ENCODE peak calls at places on chromosomes 1 and 21, in six cellular contexts. M, O, P, D, L and Q are unnamed samples.

GRCh38 chr1:154960446-154961136 is 991 bp downstream of the PYGO2 start:
- DNase-seq in L (no peak), P (no peak), D (no peak), M (no peak), O (no peak), Q (no peak)

GRCh38 chr21:42437786-42438185 is 34.1 kb downstream of the UBASH3A start:
- DNase-seq in P (peak; percentile 27), M (peak; percentile 59), O (peak; percentile 6), L (no peak), D (no peak), Q (peak; percentile 28)

GRCh38 chr1:113804421-113805255 is 7.6 kb downstream of the RSBN1 start:
- DNase-seq in D (peak; percentile 85), P (peak; percentile 50), L (peak; percentile 49), M (peak; percentile 51), O (peak; percentile 82), Q (peak; percentile 65)

GRCh38 chr1:112579801-112580510 is 39.0 kb downstream of the ST7L start:
- DNase-seq in L (no peak), D (peak; percentile 19), M (no peak), O (peak; percentile 65), P (no peak), Q (no peak)

GRCh38 chr1:227299688-227300087 is 18.6 kb downstream of the CDC42BPA start:
- DNase-seq in O (peak; percentile 35), P (no peak), M (no peak), D (peak; percentile 41), L (no peak), Q (peak; percentile 87)

GRCh38 chr1:26703466-26703865 is 7.7 kb downstream of the ARID1A start:
- DNase-seq in M (no peak), P (no peak), O (no peak), L (no peak), D (no peak), Q (no peak)

GRCh38 chr21:38286739-38287426 is 30.1 kb downstream of the KCNJ15 start:
- DNase-seq in P (no peak), L (no peak), D (no peak), M (no peak), O (no peak), Q (no peak)

GRCh38 chr1:12604114-12604874 is 13.7 kb downstream of the DHRS3 start:
- DNase-seq in M (peak; percentile 98), O (peak; percentile 96), D (peak; percentile 95), L (peak; percentile 96), P (peak; percentile 64), Q (peak; percentile 97)

GRCh38 chr1:175146535-175147213 is 45.9 kb downstream of the KIAA0040 start:
- DNase-seq in M (peak; percentile 85), P (peak; percentile 85), D (peak; percentile 34), O (peak; percentile 68), L (peak; percentile 33), Q (peak; percentile 65)

GRCh38 chr1:32247983-32248889 is 1.2 kb downstream of the FAM167B start:
- DNase-seq in O (peak; percentile 80), D (peak; percentile 60), L (peak; percentile 65), M (peak; percentile 91), P (peak; percentile 91), Q (peak; percentile 69)

GRCh38 chr1:160834945-160835565 is 27.6 kb downstream of the CD244 start:
- DNase-seq in P (peak; percentile 23), D (peak; percentile 54), M (peak; percentile 39), L (peak; percentile 20), O (peak; percentile 64), Q (peak; percentile 77)

GRCh38 chr1:167455786-167456446 is 62.4 kb downstream of the CD247 start:
- DNase-seq in M (peak; percentile 45), O (peak; percentile 36), L (no peak), P (peak; percentile 78), D (peak; percentile 4), Q (peak; percentile 21)

GRCh38 chr21:43590220-43590619 is 69.1 kb downstream of the HSF2BP start:
- DNase-seq in O (peak; percentile 57), D (no peak), M (no peak), L (peak; percentile 94), P (no peak), Q (no peak)

GRCh38 chr1:18350783-18351182 is 129.9 kb upstream of the KLHDC7A start:
- DNase-seq in P (no peak), L (no peak), M (no peak), D (no peak), O (no peak), Q (no peak)

GRCh38 chr1:94792473-94792875 is 27.7 kb upstream of the SLC44A3 start:
- DNase-seq in L (peak; percentile 96), O (peak; percentile 88), P (no peak), M (no peak), D (peak; percentile 27), Q (peak; percentile 72)

GRCh38 chr1:21624577-21625389 is 44.4 kb downstream of the RAP1GAP start:
- DNase-seq in M (no peak), O (no peak), D (no peak), L (no peak), P (peak; percentile 73), Q (no peak)

GRCh38 chr1:166354411-166354810 is 187.6 kb upstream of the FAM78B start:
- DNase-seq in M (peak; percentile 57), P (no peak), O (no peak), D (no peak), L (no peak), Q (peak; percentile 26)

GRCh38 chr1:15089244-15089992 is 64.1 kb upstream of the TMEM51 start:
- DNase-seq in L (no peak), O (no peak), P (no peak), D (no peak), M (no peak), Q (peak; percentile 42)

GRCh38 chr1:58108783-58109182 is 437.7 kb downstream of the OMA1 start:
- DNase-seq in D (no peak), L (no peak), O (no peak), M (no peak), P (no peak), Q (no peak)

GRCh38 chr1:180922637-180923023 is 9.9 kb downstream of the KIAA1614 start:
- DNase-seq in M (no peak), D (no peak), L (no peak), P (no peak), O (no peak), Q (no peak)

GRCh38 chr1:185260611-185261010 is 56.4 kb downstream of the IVNS1ABP start:
- DNase-seq in M (no peak), O (no peak), D (no peak), L (no peak), P (no peak), Q (peak; percentile 48)

GRCh38 chr1:41611068-41611931 is 126.8 kb upstream of the EDN2 start:
- DNase-seq in O (no peak), L (no peak), M (no peak), D (no peak), P (no peak), Q (no peak)

GRCh38 chr1:245301162-245301580 is 146.4 kb downstream of the KIF26B start:
- DNase-seq in L (no peak), O (peak; percentile 55), D (peak; percentile 45), M (no peak), P (no peak), Q (no peak)

GRCh38 chr1:19424651-19425570 is 60.4 kb downstream of the CAPZB start:
- DNase-seq in O (no peak), M (no peak), L (no peak), P (no peak), D (no peak), Q (no peak)

GRCh38 chr21:44569861-44570517 is 3.5 kb upstream of the KRTAP10-4 start:
- DNase-seq in P (no peak), O (no peak), D (no peak), L (no peak), M (no peak), Q (no peak)

GRCh38 chr1:18199462-18199861 is 91.9 kb downstream of the IGSF21 start:
- DNase-seq in P (peak; percentile 38), O (no peak), M (peak; percentile 85), L (no peak), D (no peak), Q (no peak)

GRCh38 chr1:90864681-90865080 is 147.6 kb upstream of the BARHL2 start:
- DNase-seq in O (no peak), M (no peak), D (no peak), P (no peak), L (no peak), Q (no peak)

GRCh38 chr1:230713915-230714764 is at the start of gene AGT:
- DNase-seq in D (peak; percentile 94), O (peak; percentile 90), P (no peak), L (no peak), M (no peak), Q (peak; percentile 95)

GRCh38 chr1:204448321-204448964 is 36.8 kb upstream of the PPP1R15B start:
- DNase-seq in L (peak; percentile 89), P (no peak), M (no peak), O (no peak), D (no peak), Q (peak; percentile 98)

GRCh38 chr1:224980181-224980580 is 50.7 kb downstream of the DNAH14 start:
- DNase-seq in O (no peak), L (no peak), P (no peak), M (no peak), D (no peak), Q (no peak)

GRCh38 chr1:46246548-46247432 is 773 bp upstream of the RAD54L start:
- DNase-seq in O (peak; percentile 72), D (no peak), M (no peak), P (peak; percentile 75), L (no peak), Q (peak; percentile 35)

GRCh38 chr1:184223216-184223615 is 163.6 kb upstream of the C1orf21 start:
- DNase-seq in D (no peak), L (no peak), M (peak; percentile 41), P (no peak), O (no peak), Q (peak; percentile 72)
- H3K4me2 ChIP-seq in D (no peak overlapping the region), L (no peak overlapping the region), M (no peak overlapping the region), P (no peak overlapping the region), O (peak overlapping the region; percentile 68), Q (peak overlapping the region; percentile 95)

GRCh38 chr1:209769956-209770355 is 14.1 kb downstream of the TRAF3IP3 start:
- DNase-seq in D (no peak), P (no peak), O (peak; percentile 26), L (peak; percentile 19), M (no peak), Q (no peak)
- H3K9ac ChIP-seq in D (peak overlapping the region; percentile 8), P (peak overlapping the region; percentile 85), O (no peak overlapping the region), L (peak overlapping the region; percentile 49), M (no peak overlapping the region), Q (no peak overlapping the region)

GRCh38 chr1:50979964-50980363 is 9.9 kb downstream of the CDKN2C start:
- DNase-seq in L (no peak), D (no peak), O (no peak), M (no peak), P (no peak), Q (no peak)
- H3K79me2 ChIP-seq in L (no peaks in the 10 kb centered on the region), D (peaks cover 39% of the 10 kb centered on the region), O (peaks cover 30% of the 10 kb centered on the region), M (no peaks in the 10 kb centered on the region), P (peaks cover 71% of the 10 kb centered on the region), Q (peaks cover 69% of the 10 kb centered on the region)

GRCh38 chr1:243523766-243524165 is 267.9 kb downstream of the SDCCAG8 start:
- DNase-seq in M (no peak), D (no peak), L (no peak), P (no peak), O (no peak), Q (no peak)

GRCh38 chr1:243520831-243521230 is 265.0 kb downstream of the SDCCAG8 start:
- DNase-seq in P (no peak), O (no peak), M (peak; percentile 74), L (no peak), D (no peak), Q (no peak)

GRCh38 chr1:243526180-243526579 is 270.3 kb downstream of the SDCCAG8 start:
- DNase-seq in P (no peak), L (no peak), D (no peak), M (peak; percentile 13), O (no peak), Q (no peak)

GRCh38 chr1:243528459-243529120 is 272.7 kb downstream of the SDCCAG8 start:
- DNase-seq in D (no peak), M (no peak), L (no peak), O (no peak), P (no peak), Q (no peak)

GRCh38 chr1:243525085-243525487 is 269.2 kb downstream of the SDCCAG8 start:
- DNase-seq in D (peak; percentile 63), M (no peak), O (peak; percentile 85), L (peak; percentile 75), P (no peak), Q (peak; percentile 88)
- H3K4me2 ChIP-seq in D (no peak overlapping the region), M (no peak overlapping the region), O (peak overlapping the region; percentile 39), L (peak overlapping the region; percentile 6), P (peak overlapping the region; percentile 59), Q (peak overlapping the region; percentile 35)